ENCODE peak calls at places on chromosomes 6 and 20, in seven cellular contexts. F is keratinocyte, H is psoas muscle, I is tibial nerve, V is cardiac muscle cell, Y is tibial artery, J is body of pancreas. C is an unnamed sample.

GRCh38 chr20:15155848-15156401 is 818.5 kb upstream of the FLRT3 start:
- DNase-seq in F (peak), H (no peak), I (no peak), V (no peak), Y (no peak), J (no peak), C (peak)

GRCh38 chr20:62558779-62559178 is 83.0 kb upstream of the GATA5 start:
- DNase-seq in F (no peak), H (peak), I (no peak), V (no peak), Y (no peak), J (no peak), C (no peak)

GRCh38 chr20:6007094-6007528 is 46.7 kb downstream of the LRRN4 start:
- DNase-seq in F (no peak), H (no peak), I (no peak), V (no peak), Y (no peak), J (no peak), C (no peak)

GRCh38 chr6:51260003-51260402 is 441.3 kb downstream of the TFAP2B start:
- DNase-seq in F (no peak), H (no peak), I (no peak), V (no peak), Y (no peak), J (no peak), C (no peak)

GRCh38 chr20:63689046-63690000 is 7.1 kb upstream of the TNFRSF6B start:
- DNase-seq in F (no peak), H (peak), I (no peak), V (no peak), Y (no peak), J (no peak), C (no peak)

GRCh38 chr20:50601511-50602431 is 89.6 kb downstream of the RIPOR3 start:
- DNase-seq in F (no peak), H (no peak), I (no peak), V (no peak), Y (no peak), J (no peak), C (no peak)

GRCh38 chr20:53707341-53708102 is 113.9 kb upstream of the ZNF217 start:
- DNase-seq in F (no peak), H (no peak), I (no peak), V (no peak), Y (no peak), J (no peak), C (no peak)

GRCh38 chr20:19137641-19138040 is 74.8 kb upstream of the SLC24A3 start:
- DNase-seq in F (no peak), H (no peak), I (no peak), V (no peak), Y (no peak), J (no peak), C (no peak)

GRCh38 chr20:32067234-32067821 is 15.3 kb downstream of the HCK start:
- DNase-seq in F (no peak), H (no peak), I (no peak), V (peak), Y (no peak), J (no peak), C (no peak)

GRCh38 chr6:108363113-108363512 is 68.3 kb downstream of the AFG1L start:
- DNase-seq in F (no peak), H (no peak), I (no peak), V (no peak), Y (no peak), J (no peak), C (no peak)

GRCh38 chr6:32462609-32463008 is 22.9 kb downstream of the HLA-DRA start:
- DNase-seq in F (no peak), H (no peak), I (no peak), V (no peak), Y (no peak), J (no peak), C (no peak)

GRCh38 chr6:31569861-31570536 is 2.1 kb upstream of the LTA start:
- DNase-seq in F (no peak), H (no peak), I (no peak), V (no peak), Y (no peak), J (no peak), C (no peak)

GRCh38 chr20:61256365-61256764 is 4.3 kb downstream of the CDH4 start:
- DNase-seq in F (no peak), H (no peak), I (no peak), V (no peak), Y (no peak), J (no peak), C (no peak)

GRCh38 chr6:123909989-123910388 is 106.3 kb downstream of the NKAIN2 start:
- DNase-seq in F (no peak), H (no peak), I (no peak), V (no peak), Y (no peak), J (no peak), C (no peak)

GRCh38 chr6:7467007-7467897 is 74.2 kb upstream of the DSP start:
- DNase-seq in F (no peak), H (no peak), I (no peak), V (peak), Y (no peak), J (peak), C (no peak)

DNA sequence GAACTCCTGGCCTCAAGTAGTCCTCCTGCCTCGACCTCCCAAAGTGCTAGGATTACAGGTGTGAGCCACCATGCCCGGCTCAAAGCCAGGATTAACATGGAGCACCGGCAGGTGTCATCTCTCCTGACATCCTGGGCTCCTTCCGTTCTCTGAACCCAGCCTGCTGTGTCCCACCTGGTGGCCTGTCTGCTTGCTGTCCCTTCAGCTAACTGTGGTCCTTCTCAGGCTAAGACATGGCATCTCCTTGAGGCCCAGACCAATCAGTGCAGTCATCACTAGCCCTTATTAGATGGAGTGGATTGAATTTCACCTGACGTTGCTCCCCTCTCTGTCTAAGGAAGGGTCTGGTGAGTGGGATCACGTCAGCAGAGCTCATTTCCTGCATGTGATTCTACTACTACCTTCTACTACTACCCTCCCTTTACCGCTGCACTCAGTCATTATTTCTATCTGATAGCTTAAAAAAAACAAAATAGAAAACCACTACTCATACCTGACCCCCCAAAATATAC is 28.0 kb upstream of the SYNJ2 start:
- DNase-seq in F (no peak), H (no peak), I (no peak), V (no peak), Y (no peak), J (no peak), C (no peak)
- H3K27ac ChIP-seq in F (no peak), H (no peak), I (peak), V (no peak), Y (peak), J (peak), C (peak)

GRCh38 chr6:138832182-138832581 is 36.3 kb downstream of the ECT2L start:
- DNase-seq in F (no peak), H (no peak), I (no peak), V (no peak), Y (no peak), J (no peak), C (no peak)
- H3K27ac ChIP-seq in F (no peak), H (no peak), I (no peak), V (no peak), Y (no peak), J (no peak), C (no peak)

GRCh38 chr6:21603516-21603952 is 10.0 kb downstream of the SOX4 start:
- DNase-seq in F (no peak), H (no peak), I (no peak), V (no peak), Y (no peak), J (no peak), C (no peak)
- H3K27ac ChIP-seq in F (no peak), H (no peak), I (no peak), V (peak), Y (no peak), J (no peak), C (no peak)

GRCh38 chr6:34383651-34384304 is 8.7 kb downstream of the NUDT3 start:
- DNase-seq in F (no peak), H (no peak), I (no peak), V (peak), Y (no peak), J (no peak), C (no peak)

GRCh38 chr6:34385793-34386195 is 6.7 kb downstream of the NUDT3 start:
- DNase-seq in F (no peak), H (no peak), I (no peak), V (no peak), Y (no peak), J (no peak), C (no peak)

GRCh38 chr6:34384305-34385153 is 7.9 kb downstream of the NUDT3 start:
- DNase-seq in F (no peak), H (no peak), I (no peak), V (no peak), Y (no peak), J (no peak), C (no peak)

GRCh38 chr6:34381086-34381485 is 11.4 kb downstream of the NUDT3 start:
- DNase-seq in F (no peak), H (no peak), I (no peak), V (peak), Y (no peak), J (no peak), C (no peak)

DNA sequence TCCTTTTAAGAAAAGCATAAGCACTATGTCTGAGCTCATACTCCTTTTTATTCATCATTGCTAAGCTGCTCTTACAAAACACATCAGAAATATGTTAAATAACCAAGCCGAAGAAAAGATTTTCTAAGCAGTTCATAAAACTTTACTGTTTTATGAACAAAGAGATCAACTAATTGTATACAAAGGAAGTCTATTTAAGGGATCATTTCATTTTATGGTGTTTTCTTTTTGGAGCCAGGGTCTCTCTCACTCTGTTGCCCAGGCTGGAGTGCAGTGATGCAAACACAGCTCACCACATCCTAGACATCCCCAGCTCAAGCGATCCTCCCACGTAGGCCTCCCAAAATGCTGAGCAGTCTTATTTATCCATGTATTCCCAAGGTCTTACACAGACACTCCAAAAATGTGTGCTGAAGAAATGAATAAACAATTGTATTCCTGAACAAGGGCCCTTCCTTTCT is 9.3 kb downstream of the NUDT3 start:
- DNase-seq in F (no peak), H (no peak), I (no peak), V (peak), Y (no peak), J (no peak), C (no peak)
- H3K27ac ChIP-seq in F (no peak), H (peak), I (peak), V (no peak), Y (peak), J (no peak), C (no peak)

GRCh38 chr20:34526466-34526865 is 10.2 kb downstream of the DYNLRB1 start:
- DNase-seq in F (no peak), H (no peak), I (no peak), V (no peak), Y (no peak), J (no peak), C (no peak)

GRCh38 chr20:34527016-34527415 is 10.8 kb downstream of the DYNLRB1 start:
- DNase-seq in F (no peak), H (no peak), I (no peak), V (no peak), Y (no peak), J (no peak), C (no peak)

GRCh38 chr20:34524426-34524825 is 8.2 kb downstream of the DYNLRB1 start:
- DNase-seq in F (no peak), H (no peak), I (no peak), V (no peak), Y (no peak), J (no peak), C (no peak)

GRCh38 chr20:34525342-34525708 is 9.1 kb downstream of the DYNLRB1 start:
- DNase-seq in F (no peak), H (no peak), I (no peak), V (no peak), Y (no peak), J (no peak), C (no peak)

GRCh38 chr20:34525709-34526416 is 9.6 kb downstream of the DYNLRB1 start:
- DNase-seq in F (peak), H (peak), I (peak), V (peak), Y (peak), J (peak), C (peak)
- H3K27ac ChIP-seq in F (peak), H (peak), I (peak), V (no peak), Y (peak), J (peak), C (peak)

DNA sequence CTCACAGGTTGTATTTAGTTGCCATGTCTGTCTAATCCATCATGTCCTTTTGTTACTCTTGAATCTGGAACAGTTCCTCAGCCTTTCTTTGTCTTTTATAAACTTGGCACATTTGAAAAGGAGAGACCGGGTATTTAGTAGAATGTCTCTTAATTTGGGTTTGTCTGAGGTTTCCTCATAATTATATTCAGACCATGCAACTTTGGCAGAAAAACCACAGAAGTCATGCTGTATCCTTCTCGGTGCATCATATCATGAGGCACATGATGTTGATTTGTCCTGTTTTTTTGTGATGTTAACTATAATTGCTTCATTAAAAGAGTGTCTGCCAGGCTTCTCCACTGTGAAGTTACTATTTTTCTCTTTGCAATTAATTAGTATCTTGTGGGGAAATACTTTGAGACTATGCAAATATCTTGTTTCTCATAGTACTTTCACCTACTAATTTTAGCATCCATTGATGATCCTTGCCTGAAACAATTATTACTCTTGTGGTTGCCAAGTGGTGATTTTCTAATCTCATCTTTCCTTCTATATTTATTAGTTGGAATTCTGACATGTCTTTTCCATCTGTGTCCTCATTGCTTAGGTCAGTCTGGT is 837.3 kb downstream of the DHX35 start:
- DNase-seq in F (no peak), H (no peak), I (no peak), V (no peak), Y (no peak), J (no peak), C (no peak)
- H3K27ac ChIP-seq in F (no peak), H (no peak), I (no peak), V (no peak), Y (no peak), J (no peak), C (peak)

GRCh38 chr20:43844778-43845614 is 69.7 kb upstream of the TOX2 start:
- DNase-seq in F (peak), H (no peak), I (no peak), V (peak), Y (peak), J (no peak), C (peak)
- H3K27ac ChIP-seq in F (no peak), H (no peak), I (no peak), V (no peak), Y (no peak), J (no peak), C (peak)